ENCODE peak calls at places on chromosomes 4 and X, in four cellular contexts. E is hepatocyte, O is body of pancreas, R is cardiac muscle cell. F is an unnamed sample.

GRCh38 chr4:184958839-184959238 is 59.5 kb upstream of the HELT start:
- DNase-seq in O (no peak), E (no peak), R (no peak), F (no peak)

GRCh38 chrX:94204524-94204923 is 530.5 kb downstream of the FAM133A start:
- DNase-seq in E (no peak), O (no peak), R (no peak), F (peak)

GRCh38 chrX:13688772-13689518 is at the start of gene RAB9A:
- DNase-seq in E (peak), O (peak), R (peak), F (peak)

GRCh38 chr4:1871471-1872021 is 353 bp downstream of the NSD2 start:
- DNase-seq in R (no peak), E (peak), O (peak), F (no peak)

GRCh38 chrX:31092970-31093638 is 21.3 kb upstream of the FTHL17 start:
- DNase-seq in R (no peak), E (no peak), O (no peak), F (no peak)

GRCh38 chr4:179695175-179695574 is 2252.9 kb upstream of the AGA start:
- DNase-seq in O (no peak), E (no peak), R (no peak), F (no peak)

GRCh38 chrX:23554304-23554703 is 113.0 kb upstream of the PRDX4 start:
- DNase-seq in O (no peak), E (peak), R (peak), F (peak)

GRCh38 chrX:76184276-76184675 is 11.4 kb downstream of the PBDC1 start:
- DNase-seq in E (no peak), R (no peak), O (no peak), F (no peak)

GRCh38 chr4:24805036-24805435 is 9.7 kb downstream of the SOD3 start:
- DNase-seq in E (no peak), R (peak), O (peak), F (no peak)

GRCh38 chr4:43089730-43090129 is 197.2 kb downstream of the GRXCR1 start:
- DNase-seq in O (no peak), E (no peak), R (no peak), F (no peak)

GRCh38 chr4:13893987-13894386 is 266.5 kb upstream of the BOD1L1 start:
- DNase-seq in E (no peak), R (no peak), O (no peak), F (no peak)

GRCh38 chrX:77894921-77895886 is at the start of gene MAGT1:
- DNase-seq in R (peak), E (peak), O (peak), F (peak)

GRCh38 chr4:38275331-38275821 is 315.2 kb downstream of the PTTG2 start:
- DNase-seq in E (peak), R (no peak), O (no peak), F (no peak)

GRCh38 chr4:142718981-142719380 is 127.1 kb downstream of the INPP4B start:
- DNase-seq in O (no peak), E (no peak), R (no peak), F (no peak)

GRCh38 chr4:165289429-165289785 is 38.1 kb upstream of the MSMO1 start:
- DNase-seq in O (no peak), R (no peak), E (no peak), F (no peak)

GRCh38 chr4:181323061-181323460 is 920.1 kb upstream of the TENM3 start:
- DNase-seq in O (no peak), E (no peak), R (no peak), F (no peak)

GRCh38 chrX:12814434-12814833 is 23.2 kb downstream of the PRPS2 start:
- DNase-seq in O (peak), E (peak), R (peak), F (peak)

GRCh38 chrX:41781500-41781899 is 57.5 kb downstream of the GPR82 start:
- DNase-seq in O (no peak), R (peak), E (peak), F (peak)

GRCh38 chr4:8516061-8516573 is 64.1 kb upstream of the GPR78 start:
- DNase-seq in E (no peak), O (no peak), R (no peak), F (no peak)

GRCh38 chrX:88425739-88426138 is 321.3 kb upstream of the CPXCR1 start:
- DNase-seq in O (no peak), R (peak), E (peak), F (no peak)

GRCh38 chr4:163164591-163164990 is 2.1 kb downstream of the NAF1 start:
- DNase-seq in R (no peak), O (no peak), E (no peak), F (no peak)

GRCh38 chrX:8939344-8939743 is 94.6 kb downstream of the FAM9B start:
- DNase-seq in R (no peak), O (no peak), E (no peak), F (no peak)

GRCh38 chr4:104983615-104984179 is 163.0 kb upstream of the TET2 start:
- DNase-seq in O (no peak), E (no peak), R (no peak), F (no peak)

GRCh38 chrX:40734956-40735317 is 405 bp downstream of the MED14 start:
- DNase-seq in O (peak), E (peak), R (no peak), F (peak)

GRCh38 chr4:137502730-137503129 is 29.6 kb downstream of the PCDH18 start:
- DNase-seq in O (no peak), R (no peak), E (no peak), F (no peak)

GRCh38 chr4:149345424-149345823 is 470.2 kb downstream of the IQCM start:
- DNase-seq in O (no peak), E (no peak), R (no peak), F (no peak)

GRCh38 chr4:74635490-74636123 is 158.7 kb downstream of the BTC start:
- DNase-seq in O (no peak), R (no peak), E (no peak), F (no peak)

GRCh38 chrX:525134-525533 is 105.5 kb upstream of the SHOX start:
- DNase-seq in R (no peak), O (no peak), E (no peak), F (no peak)

GRCh38 chr4:13908455-13908854 is 280.9 kb upstream of the BOD1L1 start:
- DNase-seq in E (no peak), O (no peak), R (no peak), F (no peak)

GRCh38 chr4:8115916-8116315 is 42.7 kb downstream of the ABLIM2 start:
- DNase-seq in E (no peak), R (no peak), O (no peak), F (no peak)

GRCh38 chr4:3291411-3291968 is 1.3 kb upstream of the RGS12 start:
- DNase-seq in O (peak), R (peak), E (peak), F (no peak)

GRCh38 chrX:810186-810585 is 179.6 kb downstream of the SHOX start:
- DNase-seq in E (no peak), O (no peak), R (no peak), F (no peak)

GRCh38 chr4:175622887-175623286 is 189.2 kb downstream of the GPM6A start:
- DNase-seq in E (no peak), R (peak), O (no peak), F (no peak)

DNA sequence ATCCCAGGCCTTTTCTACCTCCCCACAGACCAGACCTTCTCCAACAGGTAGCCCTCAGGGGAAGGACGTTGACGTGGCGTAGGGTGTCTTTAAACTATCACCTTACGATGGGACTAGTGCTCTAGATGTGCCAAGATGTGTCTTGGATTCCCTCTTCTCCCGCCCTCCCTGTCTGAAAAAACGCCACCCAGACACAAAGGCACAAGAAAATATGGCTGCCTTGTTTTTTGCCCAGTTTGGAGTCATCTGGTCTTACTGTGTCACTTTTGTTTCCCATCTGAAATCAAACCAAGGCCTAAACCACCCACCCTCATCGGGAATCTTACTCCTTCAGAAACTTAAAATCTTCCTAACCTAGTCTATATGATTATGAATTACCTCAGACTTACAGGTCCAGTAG is 235.4 kb downstream of the OR13H1 start:
- DNase-seq in O (no peak), E (no peak), R (no peak), F (no peak)
- H3K4me3 ChIP-seq in O (no peak), E (no peak), R (no peak), F (no peak)

GRCh38 chr4:30718021-30718888 is 1.9 kb upstream of the PCDH7 start:
- DNase-seq in E (peak), R (peak), O (no peak), F (peak)
- H3K4me3 ChIP-seq in E (peak), R (peak), O (no peak), F (peak)

GRCh38 chr4:793109-793861 is 32.6 kb downstream of the CPLX1 start:
- DNase-seq in O (no peak), R (no peak), E (no peak), F (no peak)
- H3K4me3 ChIP-seq in O (no peak), R (no peak), E (no peak), F (no peak)

GRCh38 chr4:17613761-17614415 is 553 bp upstream of the MED28 start:
- DNase-seq in E (peak), R (peak), O (no peak), F (no peak)

GRCh38 chr4:17619416-17620105 is 5.1 kb downstream of the MED28 start:
- DNase-seq in O (no peak), R (no peak), E (no peak), F (no peak)

GRCh38 chr4:17618926-17619325 is 4.5 kb downstream of the MED28 start:
- DNase-seq in O (no peak), E (no peak), R (no peak), F (no peak)

GRCh38 chr4:17614416-17615299 is at the start of gene MED28:
- DNase-seq in E (peak), O (peak), R (peak), F (peak)

DNA sequence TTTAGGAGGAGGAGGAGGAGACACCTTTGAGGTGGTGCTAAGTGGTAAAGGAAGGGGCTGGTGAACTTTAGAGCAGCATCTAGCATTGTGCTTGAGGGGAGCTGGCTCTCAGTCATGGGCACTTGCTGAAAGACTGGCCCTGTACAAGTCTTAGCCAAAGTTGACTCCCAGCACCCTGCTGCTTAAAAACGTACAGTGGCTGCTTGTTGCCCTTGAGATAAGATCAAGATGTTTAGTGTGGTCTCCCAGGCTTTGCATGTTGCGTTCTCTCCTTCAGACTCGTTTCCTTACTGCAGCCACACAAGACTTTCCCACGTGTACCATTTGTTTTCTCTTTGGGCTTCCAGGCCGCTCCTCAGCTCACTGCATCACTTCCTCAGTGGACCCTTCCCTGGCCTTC is 1.8 kb downstream of the MED28 start:
- DNase-seq in R (no peak), O (no peak), E (no peak), F (no peak)
- H3K4me3 ChIP-seq in R (no peak), O (no peak), E (no peak), F (no peak)

DNA sequence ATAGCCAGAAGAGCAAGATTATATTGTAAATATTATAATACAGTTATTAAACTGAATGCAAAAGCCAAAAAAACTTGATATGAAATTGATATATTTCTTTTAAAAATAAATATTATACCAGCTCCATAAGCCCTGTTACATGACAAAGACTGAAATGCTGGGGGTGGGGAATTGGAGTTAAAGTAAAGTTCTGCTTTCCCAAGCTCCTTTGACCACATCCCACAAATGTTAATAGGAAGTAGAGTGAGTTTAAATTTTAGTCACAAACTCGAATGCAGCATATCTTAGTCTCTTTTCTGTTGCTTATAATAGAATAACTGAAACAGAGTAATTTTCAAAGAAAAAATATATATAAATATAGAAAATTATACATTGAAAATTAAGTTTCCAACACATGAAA is 46.9 kb upstream of the NFKB1 start:
- DNase-seq in E (no peak), O (no peak), R (no peak), F (no peak)
- H3K4me3 ChIP-seq in E (no peak), O (no peak), R (no peak), F (no peak)

DNA sequence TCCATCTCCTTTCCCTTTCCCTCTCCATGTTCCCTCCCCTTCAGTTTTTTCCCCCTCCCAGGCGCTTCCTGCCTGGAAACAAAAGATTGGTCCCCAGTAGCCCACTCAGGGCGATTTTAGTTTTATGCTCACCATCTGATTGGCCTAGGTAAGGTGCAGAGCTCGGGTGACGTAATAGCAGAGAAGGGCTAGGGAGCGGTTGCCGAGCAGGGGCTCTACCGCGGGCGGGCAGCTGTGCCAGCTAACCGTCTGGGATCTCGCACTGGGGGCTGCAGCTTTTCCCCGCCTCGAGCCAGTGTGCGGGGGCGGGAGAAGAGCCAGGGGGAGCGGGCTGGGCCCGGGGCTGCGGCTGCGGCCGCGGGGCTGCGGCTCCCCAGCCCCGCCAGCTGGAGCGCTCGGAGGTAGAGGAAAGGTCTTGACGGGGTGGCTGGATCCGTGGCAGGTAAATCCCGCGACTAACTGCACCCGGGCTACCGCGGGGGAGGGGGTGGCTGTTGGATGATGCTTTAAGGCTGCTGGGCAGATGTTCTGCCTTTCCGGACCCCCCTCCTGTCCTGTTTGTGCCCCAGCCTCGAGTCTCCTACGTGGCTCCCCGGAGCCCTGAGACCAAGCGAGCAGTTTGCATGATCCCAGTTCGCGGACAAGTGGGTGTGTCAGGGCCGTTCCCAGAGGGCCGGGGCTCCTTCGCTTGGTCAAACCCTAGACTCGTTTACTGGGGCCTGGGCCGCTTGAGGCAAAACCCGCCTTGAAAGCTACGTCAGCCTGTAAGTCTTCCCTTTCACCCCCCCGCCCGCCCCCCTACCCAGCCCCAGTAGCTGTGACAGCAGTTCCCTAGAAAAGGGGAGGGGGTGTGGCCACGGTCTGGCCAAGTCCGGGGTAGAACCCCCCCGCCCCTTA is at the start of gene PAK3:
- DNase-seq in R (peak), E (peak), O (peak), F (peak)
- H3K4me3 ChIP-seq in R (peak), E (peak), O (peak), F (peak)

F was measured in HAP-1.